ENCODE peak calls at places on chromosomes 16 and 17, in seven cellular contexts. D, F, E, M, J, C and A are unnamed samples.

GRCh38 chr17:7023576-7024401 is 939 bp downstream of the BCL6B start:
- DNase-seq in D (peak), F (peak), E (peak), M (peak), J (no peak), C (no peak), A (peak)

GRCh38 chr17:41959336-41960095 is 7.1 kb upstream of the CNP start:
- DNase-seq in D (no peak), F (no peak), E (no peak), M (peak), J (no peak), C (peak), A (peak)

GRCh38 chr17:15341385-15341849 is at the start of gene TEKT3:
- DNase-seq in D (peak), F (no peak), E (peak), M (peak), J (peak), C (peak), A (no peak)

GRCh38 chr17:39699818-39700147 is at the start of gene ERBB2:
- DNase-seq in D (peak), F (no peak), E (peak), M (peak), J (no peak), C (peak), A (no peak)

GRCh38 chr17:62703269-62703775 is 75.9 kb downstream of the MRC2 start:
- DNase-seq in D (no peak), F (no peak), E (peak), M (no peak), J (no peak), C (no peak), A (no peak)

GRCh38 chr17:8673621-8674020 is 43.1 kb upstream of the MYH10 start:
- DNase-seq in D (no peak), F (no peak), E (no peak), M (no peak), J (no peak), C (no peak), A (no peak)

GRCh38 chr17:31857920-31858646 is 961 bp downstream of the COPRS start:
- DNase-seq in D (no peak), F (no peak), E (no peak), M (no peak), J (no peak), C (no peak), A (no peak)

GRCh38 chr16:27463741-27464662 is 62.0 kb downstream of the IL21R start:
- DNase-seq in D (no peak), F (peak), E (no peak), M (no peak), J (no peak), C (no peak), A (no peak)

GRCh38 chr17:80108321-80108971 is 7.1 kb downstream of the GAA start:
- DNase-seq in D (peak), F (no peak), E (peak), M (no peak), J (no peak), C (no peak), A (no peak)

GRCh38 chr16:27245276-27246231 is 23.0 kb downstream of the NSMCE1 start:
- DNase-seq in D (no peak), F (no peak), E (peak), M (no peak), J (peak), C (no peak), A (no peak)

GRCh38 chr16:81852347-81852746 is 73.3 kb downstream of the PLCG2 start:
- DNase-seq in D (no peak), F (no peak), E (no peak), M (no peak), J (no peak), C (no peak), A (no peak)

GRCh38 chr16:31331141-31331764 is 23.7 kb upstream of the ITGAX start:
- DNase-seq in D (no peak), F (peak), E (no peak), M (peak), J (no peak), C (no peak), A (no peak)

DNA sequence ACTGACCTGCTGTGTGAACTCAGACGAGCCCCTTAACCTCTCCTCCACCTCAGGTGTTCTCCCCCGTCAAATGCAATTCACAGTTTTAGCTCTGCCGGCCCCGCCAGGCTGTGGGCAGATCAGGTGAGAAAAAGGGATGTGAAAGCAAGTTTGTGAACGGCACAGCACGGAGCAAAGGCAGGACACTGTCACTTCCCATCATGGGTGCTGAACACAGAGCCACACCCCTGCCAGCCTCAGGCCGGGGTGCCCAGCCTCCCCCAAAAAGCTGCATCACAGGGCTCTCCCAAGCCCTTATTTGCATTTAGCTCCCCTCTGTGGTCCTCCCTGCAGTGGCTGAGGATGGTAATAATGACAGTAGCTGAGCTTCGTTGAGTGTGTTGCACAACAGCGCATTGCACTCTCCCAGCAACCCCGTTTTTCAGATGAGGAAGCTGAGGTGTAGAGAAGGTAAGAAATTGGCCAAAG is 88.8 kb upstream of the TNRC6C start:
- DNase-seq in D (no peak), F (no peak), E (no peak), M (no peak), J (no peak), C (no peak), A (peak)
- TF ChIP-seq CTCF in D (no peak), F (no peak), E (no peak), M (no peak), J (no peak), C (no peak), A (no peak)

GRCh38 chr17:19979917-19980770 is 2.5 kb upstream of the AKAP10 start:
- DNase-seq in D (peak), F (no peak), E (peak), M (no peak), J (no peak), C (no peak), A (no peak)

GRCh38 chr17:19975601-19976000 is 2.0 kb downstream of the AKAP10 start:
- DNase-seq in D (no peak), F (no peak), E (no peak), M (no peak), J (no peak), C (no peak), A (no peak)

GRCh38 chr17:19978803-19979202 is 1.2 kb upstream of the AKAP10 start:
- DNase-seq in D (peak), F (no peak), E (no peak), M (no peak), J (no peak), C (no peak), A (no peak)

GRCh38 chr17:19977360-19978205 is at the start of gene AKAP10:
- DNase-seq in D (peak), F (peak), E (peak), M (peak), J (peak), C (peak), A (peak)

GRCh38 chr17:19978206-19978802 is 676 bp upstream of the AKAP10 start:
- DNase-seq in D (no peak), F (no peak), E (no peak), M (no peak), J (peak), C (no peak), A (peak)
- TF ChIP-seq CTCF in D (no peak), F (no peak), E (no peak), M (no peak), J (no peak), C (no peak), A (no peak)

GRCh38 chr17:13994050-13994449 is 75.3 kb upstream of the COX10 start:
- DNase-seq in D (no peak), F (no peak), E (no peak), M (no peak), J (no peak), C (no peak), A (no peak)
- TF ChIP-seq CTCF in D (no peak), F (no peak), E (no peak), M (no peak), J (no peak), C (no peak), A (no peak)

GRCh38 chr17:74123866-74124265 is 79.6 kb upstream of the RPL38 start:
- DNase-seq in D (no peak), F (no peak), E (no peak), M (no peak), J (no peak), C (no peak), A (no peak)

GRCh38 chr17:74125160-74125559 is 78.3 kb upstream of the RPL38 start:
- DNase-seq in D (no peak), F (no peak), E (no peak), M (no peak), J (no peak), C (no peak), A (no peak)

GRCh38 chr17:74119960-74120359 is 83.5 kb upstream of the RPL38 start:
- DNase-seq in D (no peak), F (no peak), E (no peak), M (no peak), J (no peak), C (no peak), A (no peak)

GRCh38 chr17:74126179-74126900 is 77.1 kb upstream of the RPL38 start:
- DNase-seq in D (no peak), F (no peak), E (no peak), M (no peak), J (no peak), C (no peak), A (no peak)

GRCh38 chr17:74123350-74123749 is 80.1 kb upstream of the RPL38 start:
- DNase-seq in D (no peak), F (no peak), E (no peak), M (no peak), J (no peak), C (no peak), A (no peak)
- TF ChIP-seq CTCF in D (no peak), F (no peak), E (no peak), M (no peak), J (no peak), C (no peak), A (no peak)

GRCh38 chr17:59890720-59891119 is 2.0 kb downstream of the TUBD1 start:
- DNase-seq in D (no peak), F (no peak), E (no peak), M (no peak), J (no peak), C (no peak), A (no peak)

GRCh38 chr17:59897090-59897489 is 4.2 kb downstream of the RPS6KB1 start:
- DNase-seq in D (no peak), F (no peak), E (no peak), M (no peak), J (no peak), C (no peak), A (no peak)

GRCh38 chr17:59892849-59893616 is at the start of the genes RPS6KB1 and TUBD1:
- DNase-seq in D (peak), F (peak), E (peak), M (peak), J (peak), C (peak), A (peak)

GRCh38 chr17:59892251-59892848 is 393 bp downstream of the TUBD1 start:
- DNase-seq in D (no peak), F (no peak), E (peak), M (peak), J (no peak), C (no peak), A (no peak)

DNA sequence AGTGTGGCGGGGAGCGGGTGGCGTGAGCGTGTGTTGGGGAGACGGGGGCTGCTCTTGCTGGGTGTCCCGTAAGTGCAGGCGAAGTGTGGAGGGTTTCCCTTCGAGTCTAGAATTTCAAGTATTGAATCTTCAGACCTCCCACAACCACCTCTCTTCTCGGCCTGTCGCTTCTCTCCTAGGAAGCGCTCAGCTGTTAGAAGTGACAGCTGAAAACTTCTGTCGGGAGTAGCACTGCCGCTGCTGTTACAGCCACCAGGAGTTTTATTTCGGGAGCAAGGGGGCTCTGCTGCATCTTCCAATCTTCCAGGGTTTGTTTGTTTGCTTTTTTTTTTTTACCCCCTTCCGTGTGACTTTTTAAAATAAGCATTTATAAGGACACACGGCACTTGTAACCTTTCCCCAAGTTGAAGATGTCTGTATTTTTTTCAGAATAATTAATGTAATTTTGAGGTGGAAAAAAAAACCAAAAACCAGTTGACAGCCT is 738 bp downstream of the RPS6KB1 start:
- DNase-seq in D (peak), F (no peak), E (no peak), M (no peak), J (no peak), C (no peak), A (peak)
- TF ChIP-seq CTCF in D (no peak), F (no peak), E (no peak), M (no peak), J (no peak), C (no peak), A (no peak)

DNA sequence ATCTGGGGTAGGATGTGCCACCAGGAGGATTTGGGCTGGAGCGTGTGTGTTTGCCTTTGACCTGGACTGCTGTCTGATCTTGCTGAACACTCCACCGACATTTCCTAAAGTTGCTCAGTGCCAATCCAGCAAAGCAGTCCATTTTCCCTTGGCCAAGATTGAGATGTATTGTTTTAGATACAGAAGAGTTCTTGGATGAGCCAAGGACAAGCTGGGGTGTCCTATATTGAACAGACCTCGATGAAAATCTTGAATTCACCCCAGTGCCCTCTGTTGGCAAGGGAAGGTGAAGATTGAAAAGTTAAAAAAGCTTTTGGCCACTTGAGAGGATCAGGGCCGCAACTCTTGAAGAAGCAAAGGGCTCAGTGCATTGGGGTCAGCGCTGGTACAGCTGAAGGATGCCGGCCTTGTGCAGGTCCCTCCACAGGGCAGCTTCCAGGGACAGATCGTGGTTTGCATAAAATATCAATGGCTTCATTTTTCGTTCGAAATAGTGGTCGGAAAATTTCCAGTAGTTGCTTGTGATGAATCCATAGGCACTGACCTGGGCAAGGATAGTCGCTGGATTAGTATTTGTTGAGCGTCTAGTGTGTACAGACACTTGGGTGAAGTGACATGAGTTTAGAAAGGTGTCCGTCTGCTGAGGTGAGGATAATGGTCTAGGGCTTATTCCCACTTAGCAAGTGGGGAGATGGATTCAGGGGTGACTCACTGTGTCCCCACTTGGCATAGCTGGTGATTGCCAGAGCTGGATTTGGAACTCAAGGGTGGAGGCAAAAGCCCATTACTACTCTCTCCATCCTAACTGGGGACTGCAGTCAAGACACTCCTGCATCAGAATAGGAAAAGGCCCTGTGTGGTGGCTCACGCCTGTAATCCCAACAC is 19.7 kb downstream of the ST6GALNAC2 start:
- DNase-seq in D (no peak), F (no peak), E (no peak), M (no peak), J (no peak), C (no peak), A (no peak)
- TF ChIP-seq CTCF in D (no peak), F (no peak), E (no peak), M (no peak), J (no peak), C (no peak), A (no peak)

GRCh38 chr16:5633845-5634440 is 536.3 kb upstream of the EEF2KMT start:
- DNase-seq in D (no peak), F (no peak), E (no peak), M (no peak), J (no peak), C (no peak), A (peak)
- TF ChIP-seq CTCF in D (peak), F (no peak), E (no peak), M (peak), J (peak), C (peak), A (peak)

GRCh38 chr17:67427410-67427809 is 50.3 kb downstream of the PITPNC1 start:
- DNase-seq in D (no peak), F (no peak), E (no peak), M (no peak), J (no peak), C (no peak), A (no peak)

GRCh38 chr17:67422887-67423286 is 45.8 kb downstream of the PITPNC1 start:
- DNase-seq in D (no peak), F (no peak), E (no peak), M (no peak), J (no peak), C (no peak), A (no peak)

GRCh38 chr17:67421869-67422273 is 44.8 kb downstream of the PITPNC1 start:
- DNase-seq in D (no peak), F (peak), E (no peak), M (no peak), J (no peak), C (peak), A (peak)

GRCh38 chr17:67420994-67421393 is 43.9 kb downstream of the PITPNC1 start:
- DNase-seq in D (no peak), F (no peak), E (no peak), M (no peak), J (no peak), C (no peak), A (no peak)

GRCh38 chr17:67425571-67426160 is 48.6 kb downstream of the PITPNC1 start:
- DNase-seq in D (no peak), F (peak), E (no peak), M (no peak), J (no peak), C (no peak), A (no peak)
- TF ChIP-seq CTCF in D (no peak), F (no peak), E (no peak), M (no peak), J (no peak), C (no peak), A (no peak)

DNA sequence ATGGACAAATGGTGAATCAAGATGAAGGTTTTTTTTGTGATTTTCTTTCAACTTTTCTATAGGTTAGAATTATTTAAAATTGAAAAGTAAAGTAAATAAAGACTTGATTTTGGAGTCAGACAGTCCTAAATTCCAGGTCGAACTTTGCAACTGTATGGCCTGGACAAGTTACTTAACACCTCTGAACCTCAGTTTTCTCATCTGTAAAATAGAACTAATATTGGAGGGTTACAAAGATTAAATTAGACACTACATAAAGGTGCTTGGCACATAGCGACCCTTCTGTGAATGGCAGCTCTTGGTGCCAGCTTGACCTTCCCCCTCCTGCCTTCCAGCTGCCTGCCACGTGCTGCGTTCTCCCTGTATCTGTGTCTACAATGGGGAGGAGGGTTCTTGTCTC is 3.0 kb downstream of the RSAD1 start:
- DNase-seq in D (no peak), F (no peak), E (no peak), M (no peak), J (no peak), C (no peak), A (no peak)
- TF ChIP-seq CTCF in D (no peak), F (no peak), E (no peak), M (no peak), J (no peak), C (no peak), A (no peak)

GRCh38 chr17:61425682-61426481 is 26.2 kb downstream of the TBX2 start:
- DNase-seq in D (no peak), F (no peak), E (no peak), M (no peak), J (no peak), C (no peak), A (peak)
- TF ChIP-seq CTCF in D (no peak), F (no peak), E (no peak), M (no peak), J (no peak), C (no peak), A (no peak)